ENCODE peak calls at places on chromosomes 4 and X, in nine cellular contexts. One of them, this sample, is unnamed. For H3K4me1, the result is how much of the 10 kb centered on the place peaks cover.

GRCh38 chr4:55675196-55675793 is 39.2 kb upstream of the NMU start:
- DNase-seq in upper lobe of right lung: no peak
- DNase-seq in MM.1S: no peak
- DNase-seq in breast epithelium: no peak
- DNase-seq in tibial artery: no peak
- DNase-seq in tibial nerve: no peak
- DNase-seq in IMR-90: no peak
- DNase-seq in colonic mucosa: no peak
- DNase-seq in endothelial cell of umbilical vein: no peak
- DNase-seq in this sample: no peak

GRCh38 chrX:112857478-112857878 is 16.8 kb upstream of the AMOT start:
- DNase-seq in upper lobe of right lung: no peak
- DNase-seq in MM.1S: no peak
- DNase-seq in breast epithelium: no peak
- DNase-seq in tibial artery: no peak
- DNase-seq in tibial nerve: no peak
- DNase-seq in IMR-90: no peak
- DNase-seq in colonic mucosa: no peak
- DNase-seq in endothelial cell of umbilical vein: no peak
- DNase-seq in this sample: no peak

GRCh38 chr4:169060396-169061081 is 50.5 kb upstream of the CBR4 start:
- DNase-seq in upper lobe of right lung: no peak
- DNase-seq in MM.1S: no peak
- DNase-seq in breast epithelium: no peak
- DNase-seq in tibial artery: no peak
- DNase-seq in tibial nerve: no peak
- DNase-seq in IMR-90: no peak
- DNase-seq in colonic mucosa: peak
- DNase-seq in endothelial cell of umbilical vein: peak
- DNase-seq in this sample: no peak

GRCh38 chr4:128590034-128590740 is 219.3 kb upstream of the JADE1 start:
- DNase-seq in upper lobe of right lung: no peak
- DNase-seq in MM.1S: no peak
- DNase-seq in breast epithelium: no peak
- DNase-seq in tibial artery: no peak
- DNase-seq in tibial nerve: no peak
- DNase-seq in IMR-90: no peak
- DNase-seq in colonic mucosa: no peak
- DNase-seq in endothelial cell of umbilical vein: no peak
- DNase-seq in this sample: peak

GRCh38 chrX:2401590-2402360 is 99.0 kb downstream of the DHRSX start:
- DNase-seq in upper lobe of right lung: no peak
- DNase-seq in MM.1S: no peak
- DNase-seq in breast epithelium: no peak
- DNase-seq in tibial artery: peak
- DNase-seq in tibial nerve: no peak
- DNase-seq in IMR-90: no peak
- DNase-seq in colonic mucosa: no peak
- DNase-seq in endothelial cell of umbilical vein: no peak
- DNase-seq in this sample: no peak

GRCh38 chr4:31573554-31573953 is 853.4 kb downstream of the PCDH7 start:
- DNase-seq in upper lobe of right lung: no peak
- DNase-seq in MM.1S: no peak
- DNase-seq in breast epithelium: no peak
- DNase-seq in tibial artery: no peak
- DNase-seq in tibial nerve: no peak
- DNase-seq in IMR-90: no peak
- DNase-seq in colonic mucosa: no peak
- DNase-seq in endothelial cell of umbilical vein: no peak
- DNase-seq in this sample: no peak

GRCh38 chrX:134718329-134719317 is 60.4 kb upstream of the PLAC1 start:
- DNase-seq in upper lobe of right lung: peak
- DNase-seq in MM.1S: peak
- DNase-seq in breast epithelium: no peak
- DNase-seq in tibial artery: peak
- DNase-seq in tibial nerve: no peak
- DNase-seq in IMR-90: peak
- DNase-seq in colonic mucosa: no peak
- DNase-seq in endothelial cell of umbilical vein: peak
- DNase-seq in this sample: no peak

GRCh38 chrX:122026665-122027064 is 979.3 kb downstream of the GLUD2 start:
- DNase-seq in upper lobe of right lung: no peak
- DNase-seq in MM.1S: no peak
- DNase-seq in breast epithelium: no peak
- DNase-seq in tibial artery: no peak
- DNase-seq in tibial nerve: no peak
- DNase-seq in IMR-90: no peak
- DNase-seq in colonic mucosa: no peak
- DNase-seq in endothelial cell of umbilical vein: no peak
- DNase-seq in this sample: no peak

GRCh38 chrX:7132335-7133035 is 15.0 kb upstream of the STS start:
- DNase-seq in upper lobe of right lung: peak
- DNase-seq in MM.1S: no peak
- DNase-seq in breast epithelium: peak
- DNase-seq in tibial artery: no peak
- DNase-seq in tibial nerve: no peak
- DNase-seq in IMR-90: peak
- DNase-seq in colonic mucosa: peak
- DNase-seq in endothelial cell of umbilical vein: peak
- DNase-seq in this sample: peak

GRCh38 chr4:69831646-69832325 is 28.2 kb downstream of the SULT1E1 start:
- DNase-seq in upper lobe of right lung: no peak
- DNase-seq in MM.1S: peak
- DNase-seq in breast epithelium: no peak
- DNase-seq in tibial artery: peak
- DNase-seq in tibial nerve: no peak
- DNase-seq in IMR-90: no peak
- DNase-seq in colonic mucosa: peak
- DNase-seq in endothelial cell of umbilical vein: no peak
- DNase-seq in this sample: peak
- TF ChIP-seq CTCF in upper lobe of right lung: no peak
- TF ChIP-seq CTCF in MM.1S: peak
- TF ChIP-seq CTCF in breast epithelium: no peak
- TF ChIP-seq CTCF in tibial artery: no peak
- TF ChIP-seq CTCF in tibial nerve: no peak
- TF ChIP-seq CTCF in IMR-90: no peak
- TF ChIP-seq CTCF in colonic mucosa: no peak
- TF ChIP-seq CTCF in endothelial cell of umbilical vein: no peak
- TF ChIP-seq CTCF in this sample: no peak

GRCh38 chr4:78692815-78693156 is 83.4 kb upstream of the BMP2K start:
- DNase-seq in upper lobe of right lung: no peak
- DNase-seq in MM.1S: no peak
- DNase-seq in breast epithelium: no peak
- DNase-seq in tibial artery: no peak
- DNase-seq in tibial nerve: no peak
- DNase-seq in IMR-90: no peak
- DNase-seq in colonic mucosa: no peak
- DNase-seq in endothelial cell of umbilical vein: no peak
- DNase-seq in this sample: no peak
- H3K4me1 ChIP-seq in upper lobe of right lung: under half
- H3K4me1 ChIP-seq in MM.1S: under half
- H3K4me1 ChIP-seq in breast epithelium: under half
- H3K4me1 ChIP-seq in tibial artery: under half
- H3K4me1 ChIP-seq in tibial nerve: under half
- H3K4me1 ChIP-seq in IMR-90: under half
- H3K4me1 ChIP-seq in colonic mucosa: under half
- H3K4me1 ChIP-seq in endothelial cell of umbilical vein: under half
- H3K4me1 ChIP-seq in this sample: under half

DNA sequence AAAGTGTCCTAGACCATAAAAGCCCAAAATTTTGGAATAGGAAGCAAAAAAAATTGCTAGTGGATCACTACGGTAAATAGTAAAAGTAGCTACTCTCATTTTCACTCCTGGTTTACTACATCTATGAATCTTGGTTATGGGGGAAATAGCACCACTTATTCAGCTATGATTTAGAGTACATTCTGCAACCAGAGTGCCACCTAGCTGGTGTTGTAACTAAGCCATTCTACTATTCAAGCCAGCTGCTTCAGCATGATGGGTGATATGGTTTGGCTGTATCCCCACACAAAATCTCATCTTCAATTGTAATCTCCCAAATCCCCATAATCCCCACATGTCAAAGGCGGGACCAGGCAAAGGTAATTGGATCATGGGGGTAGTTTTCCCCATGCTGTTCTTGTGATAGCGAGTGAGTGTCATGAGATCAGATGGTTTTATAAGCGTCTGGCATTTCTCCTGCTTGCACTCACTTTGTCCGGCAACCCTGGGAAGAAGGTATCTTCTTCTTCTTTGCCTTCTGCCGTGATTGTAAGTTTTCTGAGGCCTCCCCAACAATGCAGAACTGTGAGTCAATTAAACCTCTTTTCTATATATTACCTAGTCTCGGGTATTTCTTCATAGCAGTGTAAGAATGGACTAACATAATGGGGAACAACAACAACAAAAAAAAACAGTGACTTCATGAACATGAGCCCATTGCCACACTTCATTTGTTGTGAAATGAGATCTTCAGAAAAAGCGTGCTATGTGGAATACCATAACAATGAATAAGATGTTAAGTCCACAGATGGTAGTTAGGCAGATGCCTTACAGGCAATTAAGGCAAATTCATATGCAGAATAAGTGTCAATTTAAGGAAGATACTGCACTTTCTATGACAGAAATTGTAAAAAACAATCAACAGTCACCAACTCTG is 280.1 kb downstream of the PABPC4L start:
- DNase-seq in upper lobe of right lung: no peak
- DNase-seq in MM.1S: no peak
- DNase-seq in breast epithelium: no peak
- DNase-seq in tibial artery: no peak
- DNase-seq in tibial nerve: no peak
- DNase-seq in IMR-90: peak
- DNase-seq in colonic mucosa: no peak
- DNase-seq in endothelial cell of umbilical vein: peak
- DNase-seq in this sample: no peak
- TF ChIP-seq CTCF in upper lobe of right lung: no peak
- TF ChIP-seq CTCF in MM.1S: no peak
- TF ChIP-seq CTCF in breast epithelium: no peak
- TF ChIP-seq CTCF in tibial artery: no peak
- TF ChIP-seq CTCF in tibial nerve: no peak
- TF ChIP-seq CTCF in IMR-90: peak
- TF ChIP-seq CTCF in colonic mucosa: no peak
- TF ChIP-seq CTCF in endothelial cell of umbilical vein: no peak
- TF ChIP-seq CTCF in this sample: no peak

DNA sequence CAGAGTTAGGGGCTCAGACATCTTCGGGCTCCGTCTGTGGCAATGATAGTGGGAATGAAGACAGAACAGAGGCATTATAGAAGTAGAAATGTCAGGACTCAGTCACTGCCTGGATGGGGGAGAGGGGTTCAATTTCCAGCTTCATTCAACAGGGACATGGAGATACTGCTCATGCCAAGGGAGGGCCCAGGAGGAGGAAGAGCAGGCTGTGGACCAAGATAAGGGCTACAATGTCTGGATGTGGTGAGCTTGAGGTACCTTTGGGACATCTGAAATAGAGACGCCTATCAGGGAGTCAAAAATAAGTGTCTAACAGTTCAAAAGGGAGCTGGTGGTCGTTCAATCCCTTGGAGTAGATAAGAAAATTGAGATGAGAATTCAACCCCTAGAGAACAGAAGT is 34.5 kb downstream of the ELF4 start:
- DNase-seq in upper lobe of right lung: no peak
- DNase-seq in MM.1S: no peak
- DNase-seq in breast epithelium: no peak
- DNase-seq in tibial artery: no peak
- DNase-seq in tibial nerve: no peak
- DNase-seq in IMR-90: no peak
- DNase-seq in colonic mucosa: no peak
- DNase-seq in endothelial cell of umbilical vein: no peak
- DNase-seq in this sample: no peak
- H3K4me1 ChIP-seq in upper lobe of right lung: under half
- H3K4me1 ChIP-seq in MM.1S: under half
- H3K4me1 ChIP-seq in breast epithelium: under half
- H3K4me1 ChIP-seq in tibial artery: under half
- H3K4me1 ChIP-seq in tibial nerve: under half
- H3K4me1 ChIP-seq in IMR-90: under half
- H3K4me1 ChIP-seq in colonic mucosa: under half
- H3K4me1 ChIP-seq in endothelial cell of umbilical vein: under half
- H3K4me1 ChIP-seq in this sample: under half

GRCh38 chrX:153870791-153871360 is 15.1 kb downstream of the L1CAM start:
- DNase-seq in upper lobe of right lung: no peak
- DNase-seq in MM.1S: no peak
- DNase-seq in breast epithelium: no peak
- DNase-seq in tibial artery: no peak
- DNase-seq in tibial nerve: no peak
- DNase-seq in IMR-90: no peak
- DNase-seq in colonic mucosa: no peak
- DNase-seq in endothelial cell of umbilical vein: no peak
- DNase-seq in this sample: no peak
- TF ChIP-seq CTCF in upper lobe of right lung: no peak
- TF ChIP-seq CTCF in MM.1S: no peak
- TF ChIP-seq CTCF in breast epithelium: no peak
- TF ChIP-seq CTCF in tibial artery: no peak
- TF ChIP-seq CTCF in tibial nerve: no peak
- TF ChIP-seq CTCF in IMR-90: no peak
- TF ChIP-seq CTCF in colonic mucosa: no peak
- TF ChIP-seq CTCF in endothelial cell of umbilical vein: no peak
- TF ChIP-seq CTCF in this sample: no peak

DNA sequence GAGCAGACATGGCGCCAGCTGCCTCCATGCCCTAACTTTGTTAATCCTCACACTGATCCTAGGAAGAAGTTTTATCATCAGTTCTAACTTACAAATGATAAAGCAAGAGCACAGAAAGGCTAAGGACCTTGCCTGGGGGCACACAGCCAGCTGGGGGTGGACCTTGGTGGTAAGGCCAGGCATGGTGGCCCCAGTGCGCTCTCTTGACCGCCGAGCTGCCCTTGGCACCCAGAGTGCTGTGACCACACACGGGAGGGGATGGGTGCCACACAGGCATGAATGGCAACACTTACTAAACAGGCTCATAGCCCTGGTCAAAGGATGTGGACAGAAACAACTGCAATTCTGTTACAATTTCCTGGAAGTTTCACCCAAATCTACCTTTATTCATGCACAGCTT is 45.0 kb downstream of the ACOX3 start:
- DNase-seq in upper lobe of right lung: no peak
- DNase-seq in MM.1S: no peak
- DNase-seq in breast epithelium: no peak
- DNase-seq in tibial artery: no peak
- DNase-seq in tibial nerve: no peak
- DNase-seq in IMR-90: no peak
- DNase-seq in colonic mucosa: no peak
- DNase-seq in endothelial cell of umbilical vein: no peak
- DNase-seq in this sample: no peak
- H3K4me1 ChIP-seq in upper lobe of right lung: under half
- H3K4me1 ChIP-seq in MM.1S: under half
- H3K4me1 ChIP-seq in breast epithelium: under half
- H3K4me1 ChIP-seq in tibial artery: under half
- H3K4me1 ChIP-seq in tibial nerve: under half
- H3K4me1 ChIP-seq in IMR-90: under half
- H3K4me1 ChIP-seq in colonic mucosa: under half
- H3K4me1 ChIP-seq in endothelial cell of umbilical vein: under half
- H3K4me1 ChIP-seq in this sample: under half